ENCODE peak calls at places on chromosomes 6 and 20, in eight cellular contexts. One of them, this sample, is unnamed.
A peak's percentile ranks its signal among the peaks of the same experiment; 100 is the strongest.

GRCh38 chr6:106739387-106739786 is 110.0 kb downstream of the QRSL1 start:
- DNase-seq in OCI-M1: no peak
- DNase-seq in HepG2: no peak
- DNase-seq in posterior cingulate gyrus: peak; percentile 94
- DNase-seq in AG09319: no peak
- DNase-seq in ascending aorta: peak; percentile 89
- DNase-seq in stromal cell of bone marrow: no peak
- DNase-seq in stimulated activated CD4-positive, alpha-beta T cell treated with anti-CD3 and anti-CD28 coated beads, Interleukin-2, amount 100 ng/mL, for 24 hours: no peak
- DNase-seq in this sample: peak; percentile 33

GRCh38 chr20:63087236-63087871 is 80.6 kb upstream of the BHLHE23 start:
- DNase-seq in OCI-M1: no peak
- DNase-seq in posterior cingulate gyrus: peak; percentile 62
- DNase-seq in stromal cell of bone marrow: no peak
- DNase-seq in HepG2: no peak
- DNase-seq in ascending aorta: peak; percentile 43
- DNase-seq in AG09319: no peak
- DNase-seq in stimulated activated CD4-positive, alpha-beta T cell treated with anti-CD3 and anti-CD28 coated beads, Interleukin-2, amount 100 ng/mL, for 24 hours: no peak
- DNase-seq in this sample: peak; percentile 21

GRCh38 chr6:26351544-26351953 is 13.4 kb upstream of the BTN3A2 start:
- DNase-seq in ascending aorta: no peak
- DNase-seq in posterior cingulate gyrus: no peak
- DNase-seq in AG09319: peak; percentile 68
- DNase-seq in stromal cell of bone marrow: peak; percentile 89
- DNase-seq in OCI-M1: peak; percentile 73
- DNase-seq in stimulated activated CD4-positive, alpha-beta T cell treated with anti-CD3 and anti-CD28 coated beads, Interleukin-2, amount 100 ng/mL, for 24 hours: no peak
- DNase-seq in HepG2: peak; percentile 95
- DNase-seq in this sample: no peak

GRCh38 chr20:57396212-57396611 is 5.0 kb downstream of the RBM38 start:
- DNase-seq in OCI-M1: no peak
- DNase-seq in stromal cell of bone marrow: no peak
- DNase-seq in AG09319: no peak
- DNase-seq in stimulated activated CD4-positive, alpha-beta T cell treated with anti-CD3 and anti-CD28 coated beads, Interleukin-2, amount 100 ng/mL, for 24 hours: no peak
- DNase-seq in posterior cingulate gyrus: peak; percentile 81
- DNase-seq in HepG2: no peak
- DNase-seq in ascending aorta: no peak
- DNase-seq in this sample: no peak

GRCh38 chr6:162385980-162386379 is 341.6 kb downstream of the PRKN start:
- DNase-seq in posterior cingulate gyrus: no peak
- DNase-seq in stimulated activated CD4-positive, alpha-beta T cell treated with anti-CD3 and anti-CD28 coated beads, Interleukin-2, amount 100 ng/mL, for 24 hours: no peak
- DNase-seq in stromal cell of bone marrow: no peak
- DNase-seq in HepG2: no peak
- DNase-seq in OCI-M1: no peak
- DNase-seq in ascending aorta: no peak
- DNase-seq in AG09319: no peak
- DNase-seq in this sample: no peak

GRCh38 chr6:24879351-24879750 is 56.4 kb downstream of the RIPOR2 start:
- DNase-seq in posterior cingulate gyrus: no peak
- DNase-seq in stimulated activated CD4-positive, alpha-beta T cell treated with anti-CD3 and anti-CD28 coated beads, Interleukin-2, amount 100 ng/mL, for 24 hours: no peak
- DNase-seq in AG09319: no peak
- DNase-seq in ascending aorta: no peak
- DNase-seq in stromal cell of bone marrow: no peak
- DNase-seq in OCI-M1: no peak
- DNase-seq in HepG2: no peak
- DNase-seq in this sample: no peak

GRCh38 chr6:144478487-144478886 is 193.4 kb downstream of the UTRN start:
- DNase-seq in posterior cingulate gyrus: no peak
- DNase-seq in AG09319: no peak
- DNase-seq in HepG2: no peak
- DNase-seq in ascending aorta: no peak
- DNase-seq in stimulated activated CD4-positive, alpha-beta T cell treated with anti-CD3 and anti-CD28 coated beads, Interleukin-2, amount 100 ng/mL, for 24 hours: no peak
- DNase-seq in stromal cell of bone marrow: no peak
- DNase-seq in OCI-M1: no peak
- DNase-seq in this sample: no peak

GRCh38 chr6:29912840-29913239 is 29.5 kb upstream of the HLA-A start:
- DNase-seq in stimulated activated CD4-positive, alpha-beta T cell treated with anti-CD3 and anti-CD28 coated beads, Interleukin-2, amount 100 ng/mL, for 24 hours: no peak
- DNase-seq in AG09319: no peak
- DNase-seq in posterior cingulate gyrus: no peak
- DNase-seq in stromal cell of bone marrow: no peak
- DNase-seq in HepG2: no peak
- DNase-seq in ascending aorta: no peak
- DNase-seq in OCI-M1: no peak
- DNase-seq in this sample: no peak

GRCh38 chr6:152952045-152952444 is 30.8 kb downstream of the FBXO5 start:
- DNase-seq in stromal cell of bone marrow: no peak
- DNase-seq in stimulated activated CD4-positive, alpha-beta T cell treated with anti-CD3 and anti-CD28 coated beads, Interleukin-2, amount 100 ng/mL, for 24 hours: no peak
- DNase-seq in OCI-M1: no peak
- DNase-seq in ascending aorta: no peak
- DNase-seq in AG09319: no peak
- DNase-seq in HepG2: peak; percentile 34
- DNase-seq in posterior cingulate gyrus: no peak
- DNase-seq in this sample: no peak

GRCh38 chr6:41594326-41594725 is 43.9 kb upstream of the MDFI start:
- DNase-seq in AG09319: peak; percentile 63
- DNase-seq in stromal cell of bone marrow: no peak
- DNase-seq in HepG2: no peak
- DNase-seq in posterior cingulate gyrus: no peak
- DNase-seq in OCI-M1: no peak
- DNase-seq in stimulated activated CD4-positive, alpha-beta T cell treated with anti-CD3 and anti-CD28 coated beads, Interleukin-2, amount 100 ng/mL, for 24 hours: no peak
- DNase-seq in ascending aorta: no peak
- DNase-seq in this sample: no peak

GRCh38 chr6:170080169-170080827 is 210.6 kb downstream of the DLL1 start:
- DNase-seq in stimulated activated CD4-positive, alpha-beta T cell treated with anti-CD3 and anti-CD28 coated beads, Interleukin-2, amount 100 ng/mL, for 24 hours: no peak
- DNase-seq in OCI-M1: no peak
- DNase-seq in HepG2: no peak
- DNase-seq in AG09319: no peak
- DNase-seq in posterior cingulate gyrus: peak; percentile 55
- DNase-seq in ascending aorta: no peak
- DNase-seq in stromal cell of bone marrow: no peak
- DNase-seq in this sample: no peak

GRCh38 chr6:109595998-109596397 is 95.0 kb downstream of the AK9 start:
- DNase-seq in stimulated activated CD4-positive, alpha-beta T cell treated with anti-CD3 and anti-CD28 coated beads, Interleukin-2, amount 100 ng/mL, for 24 hours: no peak
- DNase-seq in HepG2: peak; percentile 26
- DNase-seq in posterior cingulate gyrus: no peak
- DNase-seq in OCI-M1: peak; percentile 62
- DNase-seq in stromal cell of bone marrow: no peak
- DNase-seq in AG09319: no peak
- DNase-seq in ascending aorta: no peak
- DNase-seq in this sample: no peak

GRCh38 chr20:62978559-62978938 is 26.0 kb downstream of the SLC17A9 start:
- DNase-seq in HepG2: no peak
- DNase-seq in AG09319: no peak
- DNase-seq in posterior cingulate gyrus: no peak
- DNase-seq in ascending aorta: no peak
- DNase-seq in stromal cell of bone marrow: no peak
- DNase-seq in OCI-M1: no peak
- DNase-seq in stimulated activated CD4-positive, alpha-beta T cell treated with anti-CD3 and anti-CD28 coated beads, Interleukin-2, amount 100 ng/mL, for 24 hours: no peak
- DNase-seq in this sample: no peak

GRCh38 chr20:33014336-33015113 is 7.0 kb downstream of the BPIFB2 start:
- DNase-seq in OCI-M1: no peak
- DNase-seq in stromal cell of bone marrow: no peak
- DNase-seq in stimulated activated CD4-positive, alpha-beta T cell treated with anti-CD3 and anti-CD28 coated beads, Interleukin-2, amount 100 ng/mL, for 24 hours: no peak
- DNase-seq in AG09319: no peak
- DNase-seq in ascending aorta: no peak
- DNase-seq in posterior cingulate gyrus: peak; percentile 67
- DNase-seq in HepG2: no peak
- DNase-seq in this sample: no peak

GRCh38 chr6:21947751-21948386 is 349.0 kb downstream of the PRL start:
- DNase-seq in ascending aorta: no peak
- DNase-seq in stromal cell of bone marrow: no peak
- DNase-seq in AG09319: no peak
- DNase-seq in stimulated activated CD4-positive, alpha-beta T cell treated with anti-CD3 and anti-CD28 coated beads, Interleukin-2, amount 100 ng/mL, for 24 hours: no peak
- DNase-seq in posterior cingulate gyrus: no peak
- DNase-seq in HepG2: no peak
- DNase-seq in OCI-M1: no peak
- DNase-seq in this sample: no peak

GRCh38 chr20:53304146-53304545 is 289.5 kb downstream of the ZNF217 start:
- DNase-seq in HepG2: no peak
- DNase-seq in posterior cingulate gyrus: no peak
- DNase-seq in stromal cell of bone marrow: no peak
- DNase-seq in stimulated activated CD4-positive, alpha-beta T cell treated with anti-CD3 and anti-CD28 coated beads, Interleukin-2, amount 100 ng/mL, for 24 hours: no peak
- DNase-seq in OCI-M1: no peak
- DNase-seq in AG09319: no peak
- DNase-seq in ascending aorta: no peak
- DNase-seq in this sample: no peak

GRCh38 chr6:33117826-33118277 is 42.1 kb downstream of the HLA-DPB1 start:
- DNase-seq in stromal cell of bone marrow: no peak
- DNase-seq in HepG2: no peak
- DNase-seq in ascending aorta: no peak
- DNase-seq in posterior cingulate gyrus: no peak
- DNase-seq in stimulated activated CD4-positive, alpha-beta T cell treated with anti-CD3 and anti-CD28 coated beads, Interleukin-2, amount 100 ng/mL, for 24 hours: no peak
- DNase-seq in AG09319: no peak
- DNase-seq in OCI-M1: no peak
- DNase-seq in this sample: no peak

GRCh38 chr6:108564178-108564577 is 3.5 kb downstream of the FOXO3 start:
- DNase-seq in stromal cell of bone marrow: peak; percentile 91
- DNase-seq in stimulated activated CD4-positive, alpha-beta T cell treated with anti-CD3 and anti-CD28 coated beads, Interleukin-2, amount 100 ng/mL, for 24 hours: no peak
- DNase-seq in HepG2: no peak
- DNase-seq in OCI-M1: no peak
- DNase-seq in ascending aorta: peak; percentile 63
- DNase-seq in AG09319: peak; percentile 80
- DNase-seq in posterior cingulate gyrus: no peak
- DNase-seq in this sample: no peak

GRCh38 chr6:107345398-107345797 is 114.0 kb downstream of the PDSS2 start:
- DNase-seq in posterior cingulate gyrus: no peak
- DNase-seq in ascending aorta: no peak
- DNase-seq in stromal cell of bone marrow: no peak
- DNase-seq in HepG2: no peak
- DNase-seq in stimulated activated CD4-positive, alpha-beta T cell treated with anti-CD3 and anti-CD28 coated beads, Interleukin-2, amount 100 ng/mL, for 24 hours: no peak
- DNase-seq in AG09319: no peak
- DNase-seq in OCI-M1: peak; percentile 90
- DNase-seq in this sample: no peak

GRCh38 chr6:125432014-125432413 is 130.2 kb upstream of the HDDC2 start:
- DNase-seq in OCI-M1: no peak
- DNase-seq in HepG2: no peak
- DNase-seq in posterior cingulate gyrus: no peak
- DNase-seq in ascending aorta: no peak
- DNase-seq in stimulated activated CD4-positive, alpha-beta T cell treated with anti-CD3 and anti-CD28 coated beads, Interleukin-2, amount 100 ng/mL, for 24 hours: no peak
- DNase-seq in stromal cell of bone marrow: no peak
- DNase-seq in AG09319: no peak
- DNase-seq in this sample: no peak

GRCh38 chr6:17251953-17252352 is 29.2 kb upstream of the RBM24 start:
- DNase-seq in stimulated activated CD4-positive, alpha-beta T cell treated with anti-CD3 and anti-CD28 coated beads, Interleukin-2, amount 100 ng/mL, for 24 hours: no peak
- DNase-seq in ascending aorta: no peak
- DNase-seq in posterior cingulate gyrus: no peak
- DNase-seq in stromal cell of bone marrow: no peak
- DNase-seq in OCI-M1: no peak
- DNase-seq in AG09319: no peak
- DNase-seq in HepG2: no peak
- DNase-seq in this sample: no peak

GRCh38 chr6:37438912-37439311 is 5.9 kb downstream of the CMTR1 start:
- DNase-seq in HepG2: no peak
- DNase-seq in stromal cell of bone marrow: no peak
- DNase-seq in OCI-M1: no peak
- DNase-seq in posterior cingulate gyrus: no peak
- DNase-seq in AG09319: no peak
- DNase-seq in ascending aorta: no peak
- DNase-seq in stimulated activated CD4-positive, alpha-beta T cell treated with anti-CD3 and anti-CD28 coated beads, Interleukin-2, amount 100 ng/mL, for 24 hours: no peak
- DNase-seq in this sample: no peak

GRCh38 chr6:21082091-21082490 is 511.5 kb upstream of the SOX4 start:
- DNase-seq in HepG2: peak; percentile 4
- DNase-seq in OCI-M1: no peak
- DNase-seq in stimulated activated CD4-positive, alpha-beta T cell treated with anti-CD3 and anti-CD28 coated beads, Interleukin-2, amount 100 ng/mL, for 24 hours: no peak
- DNase-seq in ascending aorta: no peak
- DNase-seq in stromal cell of bone marrow: no peak
- DNase-seq in AG09319: no peak
- DNase-seq in posterior cingulate gyrus: no peak
- DNase-seq in this sample: no peak

GRCh38 chr6:145028144-145028818 is 707.0 kb downstream of the EPM2A start:
- DNase-seq in HepG2: peak; percentile 11
- DNase-seq in OCI-M1: peak; percentile 87
- DNase-seq in posterior cingulate gyrus: no peak
- DNase-seq in stimulated activated CD4-positive, alpha-beta T cell treated with anti-CD3 and anti-CD28 coated beads, Interleukin-2, amount 100 ng/mL, for 24 hours: no peak
- DNase-seq in ascending aorta: no peak
- DNase-seq in AG09319: no peak
- DNase-seq in stromal cell of bone marrow: no peak
- DNase-seq in this sample: no peak

GRCh38 chr6:114085206-114085605 is 114.3 kb upstream of the HDAC2 start:
- DNase-seq in HepG2: no peak
- DNase-seq in stromal cell of bone marrow: peak; percentile 75
- DNase-seq in OCI-M1: no peak
- DNase-seq in stimulated activated CD4-positive, alpha-beta T cell treated with anti-CD3 and anti-CD28 coated beads, Interleukin-2, amount 100 ng/mL, for 24 hours: no peak
- DNase-seq in ascending aorta: no peak
- DNase-seq in AG09319: peak; percentile 15
- DNase-seq in posterior cingulate gyrus: no peak
- DNase-seq in this sample: no peak

GRCh38 chr6:42347456-42347855 is 104.3 kb downstream of the TRERF1 start:
- DNase-seq in OCI-M1: no peak
- DNase-seq in stromal cell of bone marrow: no peak
- DNase-seq in HepG2: no peak
- DNase-seq in posterior cingulate gyrus: no peak
- DNase-seq in ascending aorta: no peak
- DNase-seq in stimulated activated CD4-positive, alpha-beta T cell treated with anti-CD3 and anti-CD28 coated beads, Interleukin-2, amount 100 ng/mL, for 24 hours: no peak
- DNase-seq in AG09319: no peak
- DNase-seq in this sample: no peak

GRCh38 chr6:169162968-169163903 is 90.4 kb downstream of the THBS2 start:
- DNase-seq in posterior cingulate gyrus: no peak
- DNase-seq in stimulated activated CD4-positive, alpha-beta T cell treated with anti-CD3 and anti-CD28 coated beads, Interleukin-2, amount 100 ng/mL, for 24 hours: no peak
- DNase-seq in ascending aorta: peak; percentile 94
- DNase-seq in AG09319: peak; percentile 93
- DNase-seq in HepG2: peak; percentile 7
- DNase-seq in OCI-M1: no peak
- DNase-seq in stromal cell of bone marrow: peak; percentile 99
- DNase-seq in this sample: no peak

GRCh38 chr6:134132494-134133141 is 80.2 kb upstream of the SLC2A12 start:
- DNase-seq in stimulated activated CD4-positive, alpha-beta T cell treated with anti-CD3 and anti-CD28 coated beads, Interleukin-2, amount 100 ng/mL, for 24 hours: no peak
- DNase-seq in HepG2: no peak
- DNase-seq in posterior cingulate gyrus: no peak
- DNase-seq in AG09319: no peak
- DNase-seq in ascending aorta: no peak
- DNase-seq in OCI-M1: no peak
- DNase-seq in stromal cell of bone marrow: no peak
- DNase-seq in this sample: no peak

GRCh38 chr6:106495014-106495413 is 134.3 kb downstream of the RTN4IP1 start:
- DNase-seq in stromal cell of bone marrow: no peak
- DNase-seq in OCI-M1: peak; percentile 47
- DNase-seq in posterior cingulate gyrus: no peak
- DNase-seq in HepG2: no peak
- DNase-seq in AG09319: no peak
- DNase-seq in stimulated activated CD4-positive, alpha-beta T cell treated with anti-CD3 and anti-CD28 coated beads, Interleukin-2, amount 100 ng/mL, for 24 hours: no peak
- DNase-seq in ascending aorta: no peak
- DNase-seq in this sample: no peak

GRCh38 chr20:59025511-59025910 is 6.3 kb downstream of the TUBB1 start:
- DNase-seq in ascending aorta: no peak
- DNase-seq in posterior cingulate gyrus: no peak
- DNase-seq in stromal cell of bone marrow: no peak
- DNase-seq in stimulated activated CD4-positive, alpha-beta T cell treated with anti-CD3 and anti-CD28 coated beads, Interleukin-2, amount 100 ng/mL, for 24 hours: peak; percentile 6
- DNase-seq in AG09319: no peak
- DNase-seq in OCI-M1: no peak
- DNase-seq in HepG2: no peak
- DNase-seq in this sample: no peak

GRCh38 chr6:134178230-134179044 is 126.0 kb upstream of the SLC2A12 start:
- DNase-seq in ascending aorta: peak; percentile 91
- DNase-seq in stromal cell of bone marrow: peak; percentile 87
- DNase-seq in AG09319: peak; percentile 89
- DNase-seq in stimulated activated CD4-positive, alpha-beta T cell treated with anti-CD3 and anti-CD28 coated beads, Interleukin-2, amount 100 ng/mL, for 24 hours: peak; percentile 80
- DNase-seq in OCI-M1: peak; percentile 93
- DNase-seq in posterior cingulate gyrus: peak; percentile 96
- DNase-seq in HepG2: peak; percentile 78
- DNase-seq in this sample: peak; percentile 73

GRCh38 chr6:32196682-32197616 is 4.5 kb upstream of the GPSM3 start:
- DNase-seq in HepG2: no peak
- DNase-seq in OCI-M1: no peak
- DNase-seq in posterior cingulate gyrus: peak; percentile 89
- DNase-seq in ascending aorta: no peak
- DNase-seq in stimulated activated CD4-positive, alpha-beta T cell treated with anti-CD3 and anti-CD28 coated beads, Interleukin-2, amount 100 ng/mL, for 24 hours: no peak
- DNase-seq in AG09319: no peak
- DNase-seq in stromal cell of bone marrow: no peak
- DNase-seq in this sample: no peak

GRCh38 chr20:25136643-25137559 is 55.0 kb upstream of the VSX1 start:
- DNase-seq in OCI-M1: no peak
- DNase-seq in stimulated activated CD4-positive, alpha-beta T cell treated with anti-CD3 and anti-CD28 coated beads, Interleukin-2, amount 100 ng/mL, for 24 hours: no peak
- DNase-seq in stromal cell of bone marrow: peak; percentile 93
- DNase-seq in posterior cingulate gyrus: peak; percentile 94
- DNase-seq in AG09319: peak; percentile 77
- DNase-seq in HepG2: no peak
- DNase-seq in ascending aorta: peak; percentile 90
- DNase-seq in this sample: peak; percentile 71

GRCh38 chr6:37971263-37971662 is 151.7 kb downstream of the ZFAND3 start:
- DNase-seq in HepG2: no peak
- DNase-seq in OCI-M1: no peak
- DNase-seq in AG09319: no peak
- DNase-seq in stimulated activated CD4-positive, alpha-beta T cell treated with anti-CD3 and anti-CD28 coated beads, Interleukin-2, amount 100 ng/mL, for 24 hours: no peak
- DNase-seq in ascending aorta: no peak
- DNase-seq in posterior cingulate gyrus: no peak
- DNase-seq in stromal cell of bone marrow: no peak
- DNase-seq in this sample: no peak

This sample was measured in dorsolateral prefrontal cortex.